ENCODE peak calls at places on chromosome 10, in seven cellular contexts. One of them, this sample, is unnamed.

GRCh38 chr10:88232029-88232895 is 350.9 kb downstream of the RNLS start:
- DNase-seq in WTC11: no peak
- DNase-seq in NAMALWA: no peak
- DNase-seq in brain microvascular endothelial cell: peak
- DNase-seq in H9: no peak
- DNase-seq in T-cell: no peak
- DNase-seq in retina: no peak
- DNase-seq in this sample: peak

GRCh38 chr10:11286261-11286989 is 268.8 kb downstream of the CELF2 start:
- DNase-seq in WTC11: no peak
- DNase-seq in NAMALWA: no peak
- DNase-seq in brain microvascular endothelial cell: no peak
- DNase-seq in H9: no peak
- DNase-seq in T-cell: no peak
- DNase-seq in retina: no peak
- DNase-seq in this sample: no peak

GRCh38 chr10:125812128-125812527 is 10.9 kb downstream of the UROS start:
- DNase-seq in WTC11: no peak
- DNase-seq in NAMALWA: no peak
- DNase-seq in brain microvascular endothelial cell: peak
- DNase-seq in H9: no peak
- DNase-seq in T-cell: no peak
- DNase-seq in retina: no peak
- DNase-seq in this sample: no peak

GRCh38 chr10:80946957-80947722 is 409.4 kb downstream of the SH2D4B start:
- DNase-seq in WTC11: no peak
- DNase-seq in NAMALWA: no peak
- DNase-seq in brain microvascular endothelial cell: no peak
- DNase-seq in H9: no peak
- DNase-seq in T-cell: no peak
- DNase-seq in retina: no peak
- DNase-seq in this sample: no peak

GRCh38 chr10:28781296-28781695 is 104.0 kb downstream of the BAMBI start:
- DNase-seq in WTC11: no peak
- DNase-seq in NAMALWA: no peak
- DNase-seq in brain microvascular endothelial cell: no peak
- DNase-seq in H9: no peak
- DNase-seq in T-cell: no peak
- DNase-seq in retina: no peak
- DNase-seq in this sample: no peak

GRCh38 chr10:131588704-131589220 is 277.2 kb upstream of the TCERG1L start:
- DNase-seq in WTC11: no peak
- DNase-seq in NAMALWA: no peak
- DNase-seq in brain microvascular endothelial cell: no peak
- DNase-seq in H9: no peak
- DNase-seq in T-cell: no peak
- DNase-seq in retina: no peak
- DNase-seq in this sample: no peak

GRCh38 chr10:63829573-63830149 is 308.5 kb downstream of the REEP3 start:
- DNase-seq in WTC11: no peak
- DNase-seq in NAMALWA: no peak
- DNase-seq in brain microvascular endothelial cell: no peak
- DNase-seq in H9: no peak
- DNase-seq in T-cell: no peak
- DNase-seq in retina: no peak
- DNase-seq in this sample: no peak

GRCh38 chr10:31032515-31033132 is 959 bp upstream of the ZNF438 start:
- DNase-seq in WTC11: no peak
- DNase-seq in NAMALWA: no peak
- DNase-seq in brain microvascular endothelial cell: no peak
- DNase-seq in H9: no peak
- DNase-seq in T-cell: no peak
- DNase-seq in retina: no peak
- DNase-seq in this sample: no peak

GRCh38 chr10:12513775-12514663 is 164.7 kb downstream of the CAMK1D start:
- DNase-seq in WTC11: no peak
- DNase-seq in NAMALWA: no peak
- DNase-seq in brain microvascular endothelial cell: no peak
- DNase-seq in H9: no peak
- DNase-seq in T-cell: no peak
- DNase-seq in retina: peak
- DNase-seq in this sample: no peak

GRCh38 chr10:21369697-21370096 is 155.8 kb downstream of the SKIDA1 start:
- DNase-seq in WTC11: no peak
- DNase-seq in NAMALWA: no peak
- DNase-seq in brain microvascular endothelial cell: peak
- DNase-seq in H9: no peak
- DNase-seq in T-cell: no peak
- DNase-seq in retina: no peak
- DNase-seq in this sample: no peak

GRCh38 chr10:22624289-22624738 is 90.1 kb downstream of the PIP4K2A start:
- DNase-seq in WTC11: no peak
- DNase-seq in NAMALWA: no peak
- DNase-seq in brain microvascular endothelial cell: peak
- DNase-seq in H9: no peak
- DNase-seq in T-cell: no peak
- DNase-seq in retina: no peak
- DNase-seq in this sample: peak

GRCh38 chr10:34701194-34701593 is 113.9 kb downstream of the PARD3 start:
- DNase-seq in WTC11: no peak
- DNase-seq in NAMALWA: no peak
- DNase-seq in brain microvascular endothelial cell: no peak
- DNase-seq in H9: no peak
- DNase-seq in T-cell: no peak
- DNase-seq in retina: no peak
- DNase-seq in this sample: no peak

GRCh38 chr10:77311186-77311585 is 326.4 kb downstream of the KCNMA1 start:
- DNase-seq in WTC11: peak
- DNase-seq in NAMALWA: no peak
- DNase-seq in brain microvascular endothelial cell: no peak
- DNase-seq in H9: peak
- DNase-seq in T-cell: no peak
- DNase-seq in retina: peak
- DNase-seq in this sample: no peak

GRCh38 chr10:48511855-48512191 is 93.0 kb downstream of the ARHGAP22 start:
- DNase-seq in WTC11: no peak
- DNase-seq in NAMALWA: no peak
- DNase-seq in brain microvascular endothelial cell: no peak
- DNase-seq in H9: peak
- DNase-seq in T-cell: no peak
- DNase-seq in retina: no peak
- DNase-seq in this sample: no peak